ENCODE peak calls at places on chromosomes 6 and 20, in five cellular contexts. R is NCI-H2107, V is T47D, H is globus pallidus, U is mesothelial cell of epicardium. B is an unnamed sample.

GRCh38 chr6:123803862-123804681 is at the start of gene NKAIN2:
- DNase-seq in H (no peak), V (no peak), R (peak), U (peak), B (no peak)

GRCh38 chr6:29426654-29427053 is 11.9 kb downstream of the OR12D1 start:
- DNase-seq in V (peak), R (no peak), U (no peak), H (no peak), B (no peak)

GRCh38 chr6:61809004-61809595 is 476.9 kb downstream of the KHDRBS2 start:
- DNase-seq in U (no peak), V (peak), H (peak), R (no peak), B (peak)

GRCh38 chr6:6725834-6726194 is 137.3 kb downstream of the LY86 start:
- DNase-seq in R (no peak), V (no peak), U (no peak), H (no peak), B (no peak)

GRCh38 chr6:108690326-108691000 is 129.7 kb downstream of the FOXO3 start:
- DNase-seq in R (no peak), H (no peak), V (no peak), U (no peak), B (peak)

GRCh38 chr6:35776364-35777215 is at the start of gene CLPSL2:
- DNase-seq in H (no peak), R (no peak), U (no peak), V (peak), B (peak)

GRCh38 chr20:2688041-2688591 is 4.5 kb upstream of the EBF4 start:
- DNase-seq in R (peak), H (peak), V (peak), U (no peak), B (peak)

GRCh38 chr6:27889275-27889627 is 22.9 kb downstream of the OR2B2 start:
- DNase-seq in U (no peak), R (no peak), H (no peak), V (no peak), B (no peak)

GRCh38 chr6:62057300-62057699 is 228.7 kb downstream of the KHDRBS2 start:
- DNase-seq in H (no peak), R (no peak), U (no peak), V (no peak), B (no peak)

GRCh38 chr6:41539204-41539603 is 7.0 kb upstream of the FOXP4 start:
- DNase-seq in U (no peak), V (no peak), R (no peak), H (no peak), B (no peak)

GRCh38 chr6:20876016-20876415 is 341.8 kb downstream of the CDKAL1 start:
- DNase-seq in H (no peak), V (no peak), U (no peak), R (no peak), B (peak)

GRCh38 chr6:6004147-6004995 is 2.4 kb downstream of the NRN1 start:
- DNase-seq in H (no peak), V (no peak), U (no peak), R (no peak), B (no peak)

GRCh38 chr6:56386717-56387116 is 139.3 kb upstream of the COL21A1 start:
- DNase-seq in R (no peak), V (no peak), H (no peak), U (no peak), B (no peak)

GRCh38 chr6:153568601-153569000 is 437.5 kb upstream of the RGS17 start:
- DNase-seq in H (no peak), R (no peak), V (no peak), U (no peak), B (peak)

GRCh38 chr6:116866281-116866871 is 10.7 kb upstream of the RFX6 start:
- DNase-seq in V (no peak), U (no peak), R (no peak), H (no peak), B (peak)

GRCh38 chr20:1134836-1135235 is 16.4 kb downstream of the PSMF1 start:
- DNase-seq in R (no peak), U (no peak), H (no peak), V (no peak), B (no peak)

GRCh38 chr6:149925974-149926777 is 3.3 kb upstream of the RAET1G start:
- DNase-seq in H (peak), R (peak), V (peak), U (peak), B (peak)